ENCODE peak calls at places on chromosomes 13 and 19, in seven cellular contexts. One of them, this sample, is unnamed.

GRCh38 chr13:71524245-71525002 is 342.6 kb downstream of the DACH1 start:
- DNase-seq in psoas muscle: no peak
- DNase-seq in BE2C: peak; percentile 29
- DNase-seq in GM23248: no peak
- DNase-seq in right lobe of liver: no peak
- DNase-seq in heart left ventricle: no peak
- DNase-seq in CD4-positive, alpha-beta memory T cell: no peak
- DNase-seq in this sample: no peak

GRCh38 chr13:112895521-112896465 is 73.2 kb upstream of the MCF2L start:
- DNase-seq in GM23248: no peak
- DNase-seq in right lobe of liver: peak; percentile 16
- DNase-seq in heart left ventricle: peak; percentile 34
- DNase-seq in CD4-positive, alpha-beta memory T cell: no peak
- DNase-seq in BE2C: no peak
- DNase-seq in psoas muscle: no peak
- DNase-seq in this sample: peak; percentile 9

GRCh38 chr19:46861691-46862503 is 1.1 kb downstream of the ARHGAP35 start:
- DNase-seq in right lobe of liver: no peak
- DNase-seq in GM23248: peak; percentile 64
- DNase-seq in CD4-positive, alpha-beta memory T cell: no peak
- DNase-seq in BE2C: no peak
- DNase-seq in psoas muscle: no peak
- DNase-seq in heart left ventricle: no peak
- DNase-seq in this sample: no peak

GRCh38 chr19:46896076-46896794 is 35.4 kb downstream of the ARHGAP35 start:
- DNase-seq in CD4-positive, alpha-beta memory T cell: no peak
- DNase-seq in right lobe of liver: peak; percentile 65
- DNase-seq in psoas muscle: no peak
- DNase-seq in GM23248: no peak
- DNase-seq in heart left ventricle: no peak
- DNase-seq in BE2C: no peak
- DNase-seq in this sample: no peak

GRCh38 chr19:4375164-4375619 is 25.2 kb downstream of the SH3GL1 start:
- DNase-seq in CD4-positive, alpha-beta memory T cell: no peak
- DNase-seq in BE2C: peak; percentile 74
- DNase-seq in heart left ventricle: no peak
- DNase-seq in right lobe of liver: no peak
- DNase-seq in GM23248: no peak
- DNase-seq in psoas muscle: peak; percentile 38
- DNase-seq in this sample: no peak

GRCh38 chr19:55642153-55643002 is 1.1 kb upstream of the ZNF581 start:
- DNase-seq in heart left ventricle: no peak
- DNase-seq in CD4-positive, alpha-beta memory T cell: no peak
- DNase-seq in GM23248: peak; percentile 63
- DNase-seq in BE2C: peak; percentile 39
- DNase-seq in psoas muscle: no peak
- DNase-seq in right lobe of liver: peak; percentile 30
- DNase-seq in this sample: no peak

GRCh38 chr13:43157796-43158195 is 134.4 kb downstream of the DNAJC15 start:
- DNase-seq in psoas muscle: no peak
- DNase-seq in GM23248: peak; percentile 37
- DNase-seq in right lobe of liver: no peak
- DNase-seq in heart left ventricle: no peak
- DNase-seq in BE2C: no peak
- DNase-seq in CD4-positive, alpha-beta memory T cell: no peak
- DNase-seq in this sample: no peak

GRCh38 chr19:15177269-15178116 is 23.3 kb downstream of the NOTCH3 start:
- DNase-seq in CD4-positive, alpha-beta memory T cell: peak; percentile 81
- DNase-seq in GM23248: peak; percentile 89
- DNase-seq in right lobe of liver: peak; percentile 85
- DNase-seq in psoas muscle: peak; percentile 79
- DNase-seq in BE2C: peak; percentile 90
- DNase-seq in heart left ventricle: peak; percentile 93
- DNase-seq in this sample: peak; percentile 82

GRCh38 chr19:35913589-35913988 is 5.5 kb upstream of the TYROBP start:
- DNase-seq in right lobe of liver: no peak
- DNase-seq in BE2C: no peak
- DNase-seq in heart left ventricle: no peak
- DNase-seq in CD4-positive, alpha-beta memory T cell: no peak
- DNase-seq in GM23248: peak; percentile 73
- DNase-seq in psoas muscle: no peak
- DNase-seq in this sample: no peak

GRCh38 chr13:112452380-112453206 is 76.4 kb downstream of the SPACA7 start:
- DNase-seq in CD4-positive, alpha-beta memory T cell: no peak
- DNase-seq in right lobe of liver: no peak
- DNase-seq in psoas muscle: no peak
- DNase-seq in GM23248: no peak
- DNase-seq in heart left ventricle: peak; percentile 51
- DNase-seq in BE2C: no peak
- DNase-seq in this sample: no peak

GRCh38 chr19:29540128-29540527 is 14.3 kb downstream of the VSTM2B start:
- DNase-seq in right lobe of liver: no peak
- DNase-seq in GM23248: no peak
- DNase-seq in CD4-positive, alpha-beta memory T cell: no peak
- DNase-seq in BE2C: no peak
- DNase-seq in psoas muscle: no peak
- DNase-seq in heart left ventricle: peak; percentile 14
- DNase-seq in this sample: no peak

GRCh38 chr19:13329766-13330165 is 176.5 kb downstream of the CACNA1A start:
- DNase-seq in BE2C: no peak
- DNase-seq in GM23248: peak; percentile 3
- DNase-seq in right lobe of liver: no peak
- DNase-seq in heart left ventricle: no peak
- DNase-seq in CD4-positive, alpha-beta memory T cell: no peak
- DNase-seq in psoas muscle: no peak
- DNase-seq in this sample: no peak

GRCh38 chr19:37933965-37934364 is 27.0 kb downstream of the SIPA1L3 start:
- DNase-seq in GM23248: peak; percentile 9
- DNase-seq in CD4-positive, alpha-beta memory T cell: no peak
- DNase-seq in BE2C: no peak
- DNase-seq in psoas muscle: peak; percentile 48
- DNase-seq in heart left ventricle: no peak
- DNase-seq in right lobe of liver: peak; percentile 80
- DNase-seq in this sample: peak; percentile 62

GRCh38 chr13:87444135-87444534 is 227.0 kb upstream of the SLITRK5 start:
- DNase-seq in heart left ventricle: no peak
- DNase-seq in right lobe of liver: no peak
- DNase-seq in CD4-positive, alpha-beta memory T cell: no peak
- DNase-seq in GM23248: no peak
- DNase-seq in psoas muscle: no peak
- DNase-seq in BE2C: no peak
- DNase-seq in this sample: no peak

GRCh38 chr13:44312898-44313551 is 60.6 kb upstream of the SERP2 start:
- DNase-seq in GM23248: peak; percentile 94
- DNase-seq in heart left ventricle: no peak
- DNase-seq in CD4-positive, alpha-beta memory T cell: no peak
- DNase-seq in BE2C: no peak
- DNase-seq in right lobe of liver: no peak
- DNase-seq in psoas muscle: no peak
- DNase-seq in this sample: no peak

GRCh38 chr13:26168276-26168814 is 53.8 kb downstream of the RNF6 start:
- DNase-seq in psoas muscle: no peak
- DNase-seq in heart left ventricle: no peak
- DNase-seq in right lobe of liver: no peak
- DNase-seq in GM23248: peak; percentile 48
- DNase-seq in BE2C: no peak
- DNase-seq in CD4-positive, alpha-beta memory T cell: no peak
- DNase-seq in this sample: no peak

GRCh38 chr19:30046522-30046921 is 104.5 kb downstream of the URI1 start:
- DNase-seq in right lobe of liver: no peak
- DNase-seq in GM23248: peak; percentile 29
- DNase-seq in BE2C: peak; percentile 52
- DNase-seq in CD4-positive, alpha-beta memory T cell: no peak
- DNase-seq in heart left ventricle: no peak
- DNase-seq in psoas muscle: no peak
- DNase-seq in this sample: no peak

GRCh38 chr13:110400786-110401533 is 93.9 kb downstream of the COL4A2 start:
- DNase-seq in right lobe of liver: no peak
- DNase-seq in GM23248: peak; percentile 92
- DNase-seq in heart left ventricle: no peak
- DNase-seq in psoas muscle: no peak
- DNase-seq in CD4-positive, alpha-beta memory T cell: no peak
- DNase-seq in BE2C: no peak
- DNase-seq in this sample: no peak

GRCh38 chr13:102598061-102598460 is 1.3 kb downstream of the TPP2 start:
- DNase-seq in right lobe of liver: no peak
- DNase-seq in psoas muscle: no peak
- DNase-seq in heart left ventricle: no peak
- DNase-seq in GM23248: peak; percentile 51
- DNase-seq in BE2C: no peak
- DNase-seq in CD4-positive, alpha-beta memory T cell: no peak
- DNase-seq in this sample: no peak

GRCh38 chr13:21051675-21052074 is 9.7 kb downstream of the LATS2 start:
- DNase-seq in heart left ventricle: no peak
- DNase-seq in GM23248: no peak
- DNase-seq in psoas muscle: no peak
- DNase-seq in right lobe of liver: no peak
- DNase-seq in BE2C: no peak
- DNase-seq in CD4-positive, alpha-beta memory T cell: no peak
- DNase-seq in this sample: no peak

GRCh38 chr19:8451885-8452284 is 7.1 kb downstream of the HNRNPM start:
- DNase-seq in psoas muscle: no peak
- DNase-seq in CD4-positive, alpha-beta memory T cell: no peak
- DNase-seq in right lobe of liver: no peak
- DNase-seq in GM23248: peak; percentile 82
- DNase-seq in heart left ventricle: no peak
- DNase-seq in BE2C: no peak
- DNase-seq in this sample: no peak

GRCh38 chr19:8452446-8453123 is 7.8 kb downstream of the HNRNPM start:
- DNase-seq in BE2C: no peak
- DNase-seq in CD4-positive, alpha-beta memory T cell: no peak
- DNase-seq in heart left ventricle: no peak
- DNase-seq in psoas muscle: no peak
- DNase-seq in GM23248: no peak
- DNase-seq in right lobe of liver: no peak
- DNase-seq in this sample: no peak

GRCh38 chr19:8453616-8454015 is 8.8 kb downstream of the HNRNPM start:
- DNase-seq in GM23248: no peak
- DNase-seq in heart left ventricle: no peak
- DNase-seq in BE2C: no peak
- DNase-seq in psoas muscle: no peak
- DNase-seq in CD4-positive, alpha-beta memory T cell: no peak
- DNase-seq in right lobe of liver: no peak
- DNase-seq in this sample: no peak

GRCh38 chr19:8449830-8450229 is 5.1 kb downstream of the HNRNPM start:
- DNase-seq in BE2C: no peak
- DNase-seq in CD4-positive, alpha-beta memory T cell: no peak
- DNase-seq in heart left ventricle: no peak
- DNase-seq in right lobe of liver: no peak
- DNase-seq in GM23248: no peak
- DNase-seq in psoas muscle: no peak
- DNase-seq in this sample: no peak

DNA sequence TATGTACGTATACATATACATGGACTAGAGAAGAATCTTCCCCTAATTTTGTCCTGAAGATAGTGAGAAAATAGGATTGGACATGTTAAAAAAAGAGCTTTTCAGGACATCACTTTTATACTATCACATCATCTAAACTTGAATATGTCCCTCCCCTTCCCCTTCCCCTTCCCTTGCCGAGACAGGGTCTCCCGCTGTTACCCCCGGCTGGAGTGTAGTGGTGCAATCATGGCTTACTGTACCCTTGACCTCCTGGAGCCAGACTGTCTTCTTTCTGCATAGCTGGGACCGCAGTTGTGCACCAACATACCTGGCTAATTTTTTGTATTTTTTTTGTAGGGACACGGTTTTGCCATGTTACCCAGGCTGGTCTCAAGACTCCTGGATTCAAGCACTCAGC is 6.6 kb downstream of the HNRNPM start:
- DNase-seq in psoas muscle: no peak
- DNase-seq in heart left ventricle: no peak
- DNase-seq in GM23248: no peak
- DNase-seq in right lobe of liver: no peak
- DNase-seq in BE2C: no peak
- DNase-seq in CD4-positive, alpha-beta memory T cell: no peak
- DNase-seq in this sample: no peak
- H3K4me1 ChIP-seq in psoas muscle: peaks cover 95% of the 10 kb centered on the region
- H3K4me1 ChIP-seq in heart left ventricle: peaks cover 93% of the 10 kb centered on the region
- H3K4me1 ChIP-seq in GM23248: peaks cover 28% of the 10 kb centered on the region
- H3K4me1 ChIP-seq in right lobe of liver: peaks cover 5% of the 10 kb centered on the region
- H3K4me1 ChIP-seq in BE2C: peaks cover 3% of the 10 kb centered on the region
- H3K4me1 ChIP-seq in CD4-positive, alpha-beta memory T cell: peaks cover 87% of the 10 kb centered on the region
- H3K4me1 ChIP-seq in this sample: peaks cover 97% of the 10 kb centered on the region

DNA sequence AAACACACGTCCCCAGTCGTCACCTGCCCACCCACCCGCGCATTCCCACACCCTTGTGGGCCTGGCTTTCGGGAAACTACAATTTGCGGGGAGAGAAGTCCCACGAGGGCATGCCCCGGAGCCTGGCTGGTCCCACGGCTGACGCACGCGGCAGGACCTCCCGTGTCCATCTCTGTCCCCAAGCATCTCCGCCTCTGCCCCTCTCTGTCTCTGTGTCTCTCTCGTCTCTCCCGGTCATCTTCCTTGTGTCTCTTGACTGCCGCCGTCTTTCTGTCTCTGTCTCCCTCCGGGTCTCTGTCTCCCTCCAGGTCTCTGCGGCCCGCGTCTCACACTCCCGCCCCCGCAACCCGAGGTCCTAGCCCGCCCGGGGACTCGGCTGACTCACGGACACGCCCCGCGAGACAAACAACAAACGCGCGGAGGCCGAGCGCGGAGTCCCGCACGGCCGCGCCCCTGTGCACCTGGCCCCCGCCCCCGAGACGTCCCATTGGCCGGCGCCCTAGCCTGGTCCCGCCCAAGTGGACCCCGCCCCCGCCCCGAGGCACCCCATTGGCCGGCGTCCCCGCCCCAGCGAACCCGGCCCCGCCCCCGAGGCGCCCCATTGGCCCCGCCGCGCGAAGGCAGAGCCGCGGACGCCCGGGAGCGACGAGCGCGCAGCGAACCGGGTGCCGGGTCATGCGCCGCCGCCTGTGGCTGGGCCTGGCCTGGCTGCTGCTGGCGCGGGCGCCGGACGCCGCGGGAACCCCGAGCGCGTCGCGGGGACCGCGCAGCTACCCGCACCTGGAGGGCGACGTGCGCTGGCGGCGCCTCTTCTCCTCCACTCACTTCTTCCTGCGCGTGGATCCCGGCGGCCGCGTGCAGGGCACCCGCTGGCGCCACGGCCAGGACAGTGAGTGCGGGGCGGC is at the start of gene FGF22:
- DNase-seq in BE2C: peak; percentile 98
- DNase-seq in CD4-positive, alpha-beta memory T cell: peak; percentile 92
- DNase-seq in heart left ventricle: peak; percentile 96
- DNase-seq in right lobe of liver: peak; percentile 94
- DNase-seq in psoas muscle: peak; percentile 96
- DNase-seq in GM23248: peak; percentile 96
- DNase-seq in this sample: peak; percentile 95
- H3K4me3 ChIP-seq in BE2C: peak within 1 kb of the TSS; percentile 38
- H3K4me3 ChIP-seq in CD4-positive, alpha-beta memory T cell: peak within 1 kb of the TSS; percentile 52
- H3K4me3 ChIP-seq in heart left ventricle: peak within 1 kb of the TSS; percentile 60
- H3K4me3 ChIP-seq in right lobe of liver: peak within 1 kb of the TSS; percentile 16
- H3K4me3 ChIP-seq in psoas muscle: peak within 1 kb of the TSS; percentile 63
- H3K4me3 ChIP-seq in GM23248: peak within 1 kb of the TSS; percentile 68
- H3K4me3 ChIP-seq in this sample: peak within 1 kb of the TSS; percentile 64

GRCh38 chr19:49336482-49337266 is 1.5 kb downstream of the CD37 start:
- DNase-seq in CD4-positive, alpha-beta memory T cell: no peak
- DNase-seq in GM23248: no peak
- DNase-seq in psoas muscle: no peak
- DNase-seq in right lobe of liver: no peak
- DNase-seq in heart left ventricle: no peak
- DNase-seq in BE2C: no peak
- DNase-seq in this sample: no peak
- H3K4me1 ChIP-seq in CD4-positive, alpha-beta memory T cell: peaks cover 68% of the 10 kb centered on the region
- H3K4me1 ChIP-seq in GM23248: no peaks in the 10 kb centered on the region
- H3K4me1 ChIP-seq in psoas muscle: peaks cover 5% of the 10 kb centered on the region
- H3K4me1 ChIP-seq in right lobe of liver: no peaks in the 10 kb centered on the region
- H3K4me1 ChIP-seq in heart left ventricle: peaks cover 19% of the 10 kb centered on the region
- H3K4me1 ChIP-seq in BE2C: no peaks in the 10 kb centered on the region
- H3K4me1 ChIP-seq in this sample: peaks cover 29% of the 10 kb centered on the region

GRCh38 chr19:5534787-5535586 is 32.8 kb downstream of the TINCR start:
- DNase-seq in heart left ventricle: no peak
- DNase-seq in CD4-positive, alpha-beta memory T cell: no peak
- DNase-seq in BE2C: peak; percentile 33
- DNase-seq in GM23248: no peak
- DNase-seq in right lobe of liver: no peak
- DNase-seq in psoas muscle: no peak
- DNase-seq in this sample: no peak
- H3K4me3 ChIP-seq in heart left ventricle: no peak overlapping the region
- H3K4me3 ChIP-seq in CD4-positive, alpha-beta memory T cell: no peak overlapping the region
- H3K4me3 ChIP-seq in BE2C: no peak overlapping the region
- H3K4me3 ChIP-seq in GM23248: no peak overlapping the region
- H3K4me3 ChIP-seq in right lobe of liver: no peak overlapping the region
- H3K4me3 ChIP-seq in psoas muscle: no peak overlapping the region
- H3K4me3 ChIP-seq in this sample: no peak overlapping the region